ENCODE peak calls at places on chromosome 18, in four cellular contexts. L is stimulated activated naive CD4-positive, alpha-beta T cell; U is fibroblast of mammary gland; T is KBM-7. G is an unnamed sample.

GRCh38 chr18:77067315-77068061 is 65.1 kb downstream of the MBP start:
- DNase-seq in L (no peak), U (peak; percentile 98), T (peak; percentile 85), G (peak; percentile 89)

GRCh38 chr18:28855524-28855923 is 678.6 kb upstream of the CDH2 start:
- DNase-seq in L (no peak), U (peak; percentile 56), T (no peak), G (peak; percentile 8)

GRCh38 chr18:48227206-48227605 is 182.0 kb downstream of the ZBTB7C start:
- DNase-seq in L (no peak), U (no peak), T (no peak), G (peak; percentile 79)

GRCh38 chr18:25175558-25175957 is 176.4 kb downstream of the ZNF521 start:
- DNase-seq in L (no peak), U (no peak), T (no peak), G (no peak)

GRCh38 chr18:24009651-24010333 is 4.8 kb upstream of the TTC39C start:
- DNase-seq in L (peak; percentile 20), U (no peak), T (no peak), G (peak; percentile 57)

GRCh38 chr18:9804517-9805104 is 81.2 kb upstream of the TXNDC2 start:
- DNase-seq in L (no peak), U (no peak), T (no peak), G (no peak)

GRCh38 chr18:41378628-41379027 is 576.4 kb upstream of the PIK3C3 start:
- DNase-seq in L (no peak), U (peak; percentile 31), T (no peak), G (peak; percentile 39)

GRCh38 chr18:48914581-48915251 is 36.0 kb downstream of the SMAD7 start:
- DNase-seq in L (no peak), U (no peak), T (no peak), G (no peak)

GRCh38 chr18:36050479-36050878 is 16.9 kb downstream of the RPRD1A start:
- DNase-seq in L (no peak), U (no peak), T (no peak), G (peak; percentile 49)

GRCh38 chr18:42131044-42131939 is 176.3 kb downstream of the PIK3C3 start:
- DNase-seq in L (no peak), U (no peak), T (no peak), G (no peak)

GRCh38 chr18:58522157-58522556 is 106.7 kb downstream of the ALPK2 start:
- DNase-seq in L (no peak), U (no peak), T (no peak), G (no peak)

GRCh38 chr18:43587538-43588153 is 310.4 kb upstream of the SYT4 start:
- DNase-seq in L (no peak), U (peak; percentile 46), T (peak; percentile 35), G (peak; percentile 26)

GRCh38 chr18:36354989-36355388 is 57.5 kb downstream of the FHOD3 start:
- DNase-seq in L (no peak), U (peak; percentile 95), T (no peak), G (peak; percentile 71)

GRCh38 chr18:63253428-63254372 is 65.9 kb downstream of the BCL2 start:
- DNase-seq in L (no peak), U (peak; percentile 49), T (peak; percentile 37), G (peak; percentile 68)

GRCh38 chr18:48959921-48960920 is 9.5 kb upstream of the SMAD7 start:
- DNase-seq in L (no peak), U (peak; percentile 62), T (no peak), G (no peak)

GRCh38 chr18:77984833-77985232 is 735.2 kb downstream of the GALR1 start:
- DNase-seq in L (no peak), U (no peak), T (no peak), G (no peak)

GRCh38 chr18:654601-655000 is 2.9 kb upstream of the TYMS start:
- DNase-seq in L (no peak), U (no peak), T (no peak), G (no peak)

GRCh38 chr18:31490387-31490786 is 7.6 kb upstream of the DSG2 start:
- DNase-seq in L (no peak), U (no peak), T (no peak), G (peak; percentile 86)

GRCh38 chr18:79548077-79548450 is 131.5 kb upstream of the CTDP1 start:
- DNase-seq in L (no peak), U (no peak), T (no peak), G (no peak)

GRCh38 chr18:28045176-28045810 is 131.6 kb downstream of the CDH2 start:
- DNase-seq in L (no peak), U (peak; percentile 50), T (no peak), G (peak; percentile 11)

GRCh38 chr18:35282353-35282752 is 7.7 kb downstream of the ZSCAN30 start:
- DNase-seq in L (no peak), U (peak; percentile 94), T (no peak), G (peak; percentile 62)